ENCODE peak calls at places on chromosomes 2 and 18, in ten cellular contexts. One of them, this sample, is unnamed.

GRCh38 chr18:43582120-43582519 is 304.8 kb upstream of the SYT4 start:
- DNase-seq in left lung: no peak
- DNase-seq in cardiac muscle cell: no peak
- DNase-seq in stomach: peak; percentile 57
- DNase-seq in SJSA1: no peak
- DNase-seq in IMR-90: no peak
- DNase-seq in body of pancreas: no peak
- DNase-seq in colonic mucosa: no peak
- DNase-seq in upper lobe of right lung: no peak
- DNase-seq in esophagus squamous epithelium: no peak
- DNase-seq in this sample: no peak

GRCh38 chr2:1972428-1972827 is 228.1 kb upstream of the PXDN start:
- DNase-seq in left lung: no peak
- DNase-seq in cardiac muscle cell: peak; percentile 93
- DNase-seq in stomach: no peak
- DNase-seq in SJSA1: no peak
- DNase-seq in IMR-90: no peak
- DNase-seq in body of pancreas: peak; percentile 49
- DNase-seq in colonic mucosa: no peak
- DNase-seq in upper lobe of right lung: no peak
- DNase-seq in esophagus squamous epithelium: no peak
- DNase-seq in this sample: no peak

GRCh38 chr18:10822457-10822856 is 296.6 kb downstream of the NAPG start:
- DNase-seq in left lung: no peak
- DNase-seq in cardiac muscle cell: peak; percentile 5
- DNase-seq in stomach: no peak
- DNase-seq in SJSA1: no peak
- DNase-seq in IMR-90: no peak
- DNase-seq in body of pancreas: no peak
- DNase-seq in colonic mucosa: no peak
- DNase-seq in upper lobe of right lung: no peak
- DNase-seq in esophagus squamous epithelium: no peak
- DNase-seq in this sample: no peak

GRCh38 chr2:187552959-187553681 is 1.1 kb downstream of the TFPI start:
- DNase-seq in left lung: no peak
- DNase-seq in cardiac muscle cell: no peak
- DNase-seq in stomach: no peak
- DNase-seq in SJSA1: peak; percentile 80
- DNase-seq in IMR-90: peak; percentile 91
- DNase-seq in body of pancreas: no peak
- DNase-seq in colonic mucosa: no peak
- DNase-seq in upper lobe of right lung: no peak
- DNase-seq in esophagus squamous epithelium: no peak
- DNase-seq in this sample: no peak

GRCh38 chr2:26619649-26620605 is 21.2 kb downstream of the CIB4 start:
- DNase-seq in left lung: no peak
- DNase-seq in cardiac muscle cell: no peak
- DNase-seq in stomach: no peak
- DNase-seq in SJSA1: no peak
- DNase-seq in IMR-90: no peak
- DNase-seq in body of pancreas: no peak
- DNase-seq in colonic mucosa: no peak
- DNase-seq in upper lobe of right lung: peak; percentile 46
- DNase-seq in esophagus squamous epithelium: no peak
- DNase-seq in this sample: no peak

GRCh38 chr2:228181098-228182019 is at the start of gene SPHKAP:
- DNase-seq in left lung: peak; percentile 67
- DNase-seq in cardiac muscle cell: peak; percentile 78
- DNase-seq in stomach: no peak
- DNase-seq in SJSA1: no peak
- DNase-seq in IMR-90: no peak
- DNase-seq in body of pancreas: no peak
- DNase-seq in colonic mucosa: no peak
- DNase-seq in upper lobe of right lung: no peak
- DNase-seq in esophagus squamous epithelium: no peak
- DNase-seq in this sample: no peak

GRCh38 chr18:11669948-11670275 is 19.2 kb upstream of the GNAL start:
- DNase-seq in left lung: no peak
- DNase-seq in cardiac muscle cell: no peak
- DNase-seq in stomach: no peak
- DNase-seq in SJSA1: no peak
- DNase-seq in IMR-90: no peak
- DNase-seq in body of pancreas: no peak
- DNase-seq in colonic mucosa: no peak
- DNase-seq in upper lobe of right lung: no peak
- DNase-seq in esophagus squamous epithelium: no peak
- DNase-seq in this sample: no peak

GRCh38 chr2:186540971-186541370 is 48.9 kb upstream of the ITGAV start:
- DNase-seq in left lung: no peak
- DNase-seq in cardiac muscle cell: no peak
- DNase-seq in stomach: no peak
- DNase-seq in SJSA1: no peak
- DNase-seq in IMR-90: peak; percentile 49
- DNase-seq in body of pancreas: no peak
- DNase-seq in colonic mucosa: no peak
- DNase-seq in upper lobe of right lung: no peak
- DNase-seq in esophagus squamous epithelium: no peak
- DNase-seq in this sample: no peak

GRCh38 chr18:12838178-12838634 is 45.8 kb downstream of the PTPN2 start:
- DNase-seq in left lung: no peak
- DNase-seq in cardiac muscle cell: no peak
- DNase-seq in stomach: peak; percentile 60
- DNase-seq in SJSA1: peak; percentile 65
- DNase-seq in IMR-90: peak; percentile 90
- DNase-seq in body of pancreas: peak; percentile 82
- DNase-seq in colonic mucosa: peak; percentile 86
- DNase-seq in upper lobe of right lung: peak; percentile 80
- DNase-seq in esophagus squamous epithelium: no peak
- DNase-seq in this sample: no peak

GRCh38 chr2:170535552-170535951 is 179.6 kb upstream of the SP5 start:
- DNase-seq in left lung: no peak
- DNase-seq in cardiac muscle cell: no peak
- DNase-seq in stomach: no peak
- DNase-seq in SJSA1: no peak
- DNase-seq in IMR-90: no peak
- DNase-seq in body of pancreas: no peak
- DNase-seq in colonic mucosa: no peak
- DNase-seq in upper lobe of right lung: no peak
- DNase-seq in esophagus squamous epithelium: no peak
- DNase-seq in this sample: no peak

GRCh38 chr2:42086500-42086953 is 38.7 kb downstream of the PKDCC start:
- DNase-seq in left lung: no peak
- DNase-seq in cardiac muscle cell: peak; percentile 71
- DNase-seq in stomach: peak; percentile 40
- DNase-seq in SJSA1: peak; percentile 66
- DNase-seq in IMR-90: peak; percentile 70
- DNase-seq in body of pancreas: peak; percentile 57
- DNase-seq in colonic mucosa: peak; percentile 76
- DNase-seq in upper lobe of right lung: no peak
- DNase-seq in esophagus squamous epithelium: no peak
- DNase-seq in this sample: peak; percentile 57

GRCh38 chr2:44802409-44803099 is 138.9 kb upstream of the SIX3 start:
- DNase-seq in left lung: no peak
- DNase-seq in cardiac muscle cell: peak; percentile 35
- DNase-seq in stomach: peak; percentile 24
- DNase-seq in SJSA1: no peak
- DNase-seq in IMR-90: no peak
- DNase-seq in body of pancreas: no peak
- DNase-seq in colonic mucosa: no peak
- DNase-seq in upper lobe of right lung: no peak
- DNase-seq in esophagus squamous epithelium: no peak
- DNase-seq in this sample: no peak

GRCh38 chr18:25097119-25098114 is 254.5 kb downstream of the ZNF521 start:
- DNase-seq in left lung: no peak
- DNase-seq in cardiac muscle cell: no peak
- DNase-seq in stomach: no peak
- DNase-seq in SJSA1: no peak
- DNase-seq in IMR-90: peak; percentile 73
- DNase-seq in body of pancreas: no peak
- DNase-seq in colonic mucosa: no peak
- DNase-seq in upper lobe of right lung: no peak
- DNase-seq in esophagus squamous epithelium: no peak
- DNase-seq in this sample: no peak

GRCh38 chr2:239598011-239598731 is 197.4 kb upstream of the HDAC4 start:
- DNase-seq in left lung: peak; percentile 49
- DNase-seq in cardiac muscle cell: no peak
- DNase-seq in stomach: no peak
- DNase-seq in SJSA1: no peak
- DNase-seq in IMR-90: no peak
- DNase-seq in body of pancreas: peak; percentile 4
- DNase-seq in colonic mucosa: no peak
- DNase-seq in upper lobe of right lung: peak; percentile 45
- DNase-seq in esophagus squamous epithelium: no peak
- DNase-seq in this sample: no peak

DNA sequence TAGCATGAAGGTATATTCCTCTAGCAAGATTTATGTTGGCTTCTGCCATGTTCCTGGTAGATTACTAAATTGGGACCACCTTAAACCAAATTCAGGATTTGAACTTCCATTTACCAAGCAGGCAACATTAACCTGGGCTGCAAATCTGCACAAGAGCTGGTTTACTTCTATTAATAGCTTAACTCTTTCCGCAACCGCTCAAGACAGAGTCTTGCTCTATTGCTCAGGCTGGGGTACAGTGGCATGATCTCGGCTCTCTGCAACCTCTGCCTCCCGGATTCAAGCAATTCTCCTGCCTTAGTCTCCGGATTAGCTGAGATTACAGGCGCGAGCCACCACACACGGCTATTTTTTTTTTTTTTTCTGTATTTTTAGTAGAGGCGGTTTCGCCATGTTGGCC is 8.4 kb downstream of the MARCHF7 start:
- DNase-seq in left lung: no peak
- DNase-seq in cardiac muscle cell: no peak
- DNase-seq in stomach: no peak
- DNase-seq in SJSA1: no peak
- DNase-seq in IMR-90: no peak
- DNase-seq in body of pancreas: no peak
- DNase-seq in colonic mucosa: no peak
- DNase-seq in upper lobe of right lung: no peak
- DNase-seq in esophagus squamous epithelium: no peak
- DNase-seq in this sample: no peak
- H3K4me1 ChIP-seq in left lung: peaks cover 68% of the 10 kb centered on the region
- H3K4me1 ChIP-seq in cardiac muscle cell: peaks cover 13% of the 10 kb centered on the region
- H3K4me1 ChIP-seq in stomach: peaks cover 85% of the 10 kb centered on the region
- H3K4me1 ChIP-seq in SJSA1: peaks cover 9% of the 10 kb centered on the region
- H3K4me1 ChIP-seq in IMR-90: peaks cover 4% of the 10 kb centered on the region
- H3K4me1 ChIP-seq in body of pancreas: peaks cover 33% of the 10 kb centered on the region
- H3K4me1 ChIP-seq in colonic mucosa: no peaks in the 10 kb centered on the region
- H3K4me1 ChIP-seq in upper lobe of right lung: peaks cover 48% of the 10 kb centered on the region
- H3K4me1 ChIP-seq in esophagus squamous epithelium: peaks cover 84% of the 10 kb centered on the region
- H3K4me1 ChIP-seq in this sample: peaks cover 89% of the 10 kb centered on the region

DNA sequence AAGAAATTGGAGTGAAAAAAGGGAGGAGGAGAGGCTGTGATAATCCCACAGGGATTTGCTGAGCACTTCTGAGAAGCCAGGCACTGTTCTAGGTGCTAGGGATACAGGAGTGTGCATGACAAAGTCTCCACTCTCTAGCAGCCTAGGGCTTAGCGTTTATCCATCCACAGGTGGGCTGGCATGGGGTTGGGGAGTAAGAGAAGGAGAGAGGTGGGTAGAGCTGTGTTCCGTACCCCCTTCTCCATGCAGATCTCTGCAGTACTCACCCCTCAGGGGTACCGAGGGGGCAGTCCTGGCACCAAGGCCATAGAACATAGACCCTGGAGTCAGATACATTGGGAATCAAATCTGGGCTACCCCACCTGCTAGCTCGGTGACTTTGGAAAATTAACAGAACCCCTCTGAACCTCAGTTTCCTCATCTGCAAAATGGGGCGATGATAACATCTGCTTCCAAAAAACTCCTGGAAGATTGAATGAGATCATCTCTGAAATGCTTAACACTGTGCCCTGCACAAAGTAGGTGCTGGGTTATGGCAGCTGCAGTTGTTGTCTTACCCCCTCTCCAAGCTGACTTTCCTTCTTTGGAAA is 18.6 kb downstream of the FOSL2 start:
- DNase-seq in left lung: no peak
- DNase-seq in cardiac muscle cell: no peak
- DNase-seq in stomach: no peak
- DNase-seq in SJSA1: no peak
- DNase-seq in IMR-90: no peak
- DNase-seq in body of pancreas: no peak
- DNase-seq in colonic mucosa: no peak
- DNase-seq in upper lobe of right lung: no peak
- DNase-seq in esophagus squamous epithelium: no peak
- DNase-seq in this sample: no peak
- H3K4me1 ChIP-seq in left lung: peaks cover 81% of the 10 kb centered on the region
- H3K4me1 ChIP-seq in cardiac muscle cell: no peaks in the 10 kb centered on the region
- H3K4me1 ChIP-seq in stomach: peaks cover 77% of the 10 kb centered on the region
- H3K4me1 ChIP-seq in SJSA1: peaks cover 39% of the 10 kb centered on the region
- H3K4me1 ChIP-seq in IMR-90: peaks cover 33% of the 10 kb centered on the region
- H3K4me1 ChIP-seq in body of pancreas: no peaks in the 10 kb centered on the region
- H3K4me1 ChIP-seq in colonic mucosa: peaks cover 23% of the 10 kb centered on the region
- H3K4me1 ChIP-seq in upper lobe of right lung: peaks cover 51% of the 10 kb centered on the region
- H3K4me1 ChIP-seq in esophagus squamous epithelium: peaks cover 94% of the 10 kb centered on the region
- H3K4me1 ChIP-seq in this sample: peaks cover 58% of the 10 kb centered on the region

DNA sequence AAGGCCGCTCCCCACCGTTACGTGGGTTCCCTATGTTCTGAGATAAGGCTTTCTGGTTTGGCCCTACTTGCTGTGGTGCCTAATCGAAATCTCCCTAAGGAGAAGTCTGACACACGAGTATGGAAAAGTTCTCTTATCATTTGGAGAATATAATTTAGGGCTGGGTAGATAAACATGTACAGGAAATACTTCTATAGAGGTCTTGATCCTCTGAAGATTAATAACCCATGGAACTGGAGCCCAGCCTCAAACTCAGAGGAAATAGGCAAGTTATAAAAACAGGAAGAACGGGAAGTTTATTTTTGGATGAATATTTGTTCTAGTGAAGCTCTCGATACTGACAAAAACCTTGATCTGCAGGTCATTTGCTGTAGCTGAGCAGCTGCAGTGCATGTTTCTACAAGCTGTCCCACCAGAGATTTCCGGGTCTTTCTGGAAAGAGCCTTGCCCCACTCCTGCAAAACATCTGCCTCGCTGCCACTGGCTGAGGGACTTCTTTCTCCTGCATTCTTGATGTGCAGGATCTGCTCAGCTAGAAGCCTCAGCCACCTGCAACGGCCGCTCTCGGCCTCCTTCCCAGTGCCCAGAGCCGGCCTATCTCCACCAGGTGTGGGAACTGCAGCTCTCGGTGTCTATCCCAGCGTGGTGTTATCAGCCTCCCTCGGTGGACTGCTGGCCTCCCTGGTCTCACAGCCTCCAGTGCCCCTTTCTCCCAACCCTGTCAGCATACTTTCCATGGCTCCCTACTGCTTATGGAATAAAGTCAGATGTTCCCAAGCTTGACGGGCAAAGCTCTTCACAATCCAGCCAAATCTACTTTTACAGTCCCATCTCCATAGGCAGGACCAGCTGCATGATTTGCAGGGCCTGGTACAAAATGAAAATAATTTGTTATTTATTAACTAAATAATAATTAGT is 48.6 kb downstream of the SPRED2 start:
- DNase-seq in left lung: no peak
- DNase-seq in cardiac muscle cell: no peak
- DNase-seq in stomach: peak; percentile 43
- DNase-seq in SJSA1: no peak
- DNase-seq in IMR-90: peak; percentile 56
- DNase-seq in body of pancreas: peak; percentile 32
- DNase-seq in colonic mucosa: peak; percentile 66
- DNase-seq in upper lobe of right lung: no peak
- DNase-seq in esophagus squamous epithelium: no peak
- DNase-seq in this sample: no peak
- H3K4me1 ChIP-seq in left lung: peaks cover 66% of the 10 kb centered on the region
- H3K4me1 ChIP-seq in cardiac muscle cell: peaks cover 3% of the 10 kb centered on the region
- H3K4me1 ChIP-seq in stomach: peaks cover 52% of the 10 kb centered on the region
- H3K4me1 ChIP-seq in SJSA1: peaks cover 38% of the 10 kb centered on the region
- H3K4me1 ChIP-seq in IMR-90: peaks cover 25% of the 10 kb centered on the region
- H3K4me1 ChIP-seq in body of pancreas: peaks cover 44% of the 10 kb centered on the region
- H3K4me1 ChIP-seq in colonic mucosa: peaks cover 20% of the 10 kb centered on the region
- H3K4me1 ChIP-seq in upper lobe of right lung: peaks cover 57% of the 10 kb centered on the region
- H3K4me1 ChIP-seq in esophagus squamous epithelium: peaks cover 95% of the 10 kb centered on the region
- H3K4me1 ChIP-seq in this sample: peaks cover 23% of the 10 kb centered on the region

GRCh38 chr2:172438741-172439508 is 11.5 kb downstream of the ITGA6 start:
- DNase-seq in left lung: no peak
- DNase-seq in cardiac muscle cell: no peak
- DNase-seq in stomach: peak; percentile 65
- DNase-seq in SJSA1: peak; percentile 26
- DNase-seq in IMR-90: peak; percentile 71
- DNase-seq in body of pancreas: no peak
- DNase-seq in colonic mucosa: peak; percentile 80
- DNase-seq in upper lobe of right lung: no peak
- DNase-seq in esophagus squamous epithelium: no peak
- DNase-seq in this sample: no peak
- H3K4me1 ChIP-seq in left lung: peaks cover 62% of the 10 kb centered on the region
- H3K4me1 ChIP-seq in cardiac muscle cell: peaks cover 13% of the 10 kb centered on the region
- H3K4me1 ChIP-seq in stomach: peaks cover 64% of the 10 kb centered on the region
- H3K4me1 ChIP-seq in SJSA1: peaks cover 59% of the 10 kb centered on the region
- H3K4me1 ChIP-seq in IMR-90: peaks cover 11% of the 10 kb centered on the region
- H3K4me1 ChIP-seq in body of pancreas: peaks cover 91% of the 10 kb centered on the region
- H3K4me1 ChIP-seq in colonic mucosa: peaks cover 16% of the 10 kb centered on the region
- H3K4me1 ChIP-seq in upper lobe of right lung: peaks cover 54% of the 10 kb centered on the region
- H3K4me1 ChIP-seq in esophagus squamous epithelium: peaks cover 98% of the 10 kb centered on the region
- H3K4me1 ChIP-seq in this sample: peaks cover 99% of the 10 kb centered on the region